ENCODE peak calls at places on chromosomes 7 and 10, in five cellular contexts. S, Q, O, B and D are unnamed samples.

GRCh38 chr7:43636093-43636492 is 53.2 kb downstream of the STK17A start:
- DNase-seq in S (no peak), Q (peak), O (peak), B (no peak), D (no peak)

GRCh38 chr10:124721295-124722052 is 22.7 kb downstream of the FAM53B start:
- DNase-seq in S (no peak), Q (no peak), O (peak), B (peak), D (no peak)

GRCh38 chr7:445563-446288 is 73.9 kb downstream of the PDGFA start:
- DNase-seq in S (no peak), Q (no peak), O (no peak), B (no peak), D (no peak)

GRCh38 chr7:3461923-3462322 is 160.9 kb downstream of the SDK1 start:
- DNase-seq in S (no peak), Q (no peak), O (no peak), B (no peak), D (no peak)

GRCh38 chr7:55134786-55135185 is 116.0 kb downstream of the EGFR start:
- DNase-seq in S (no peak), Q (no peak), O (no peak), B (no peak), D (no peak)

GRCh38 chr10:116715396-116715795 is 27.0 kb downstream of the HSPA12A start:
- DNase-seq in S (no peak), Q (no peak), O (no peak), B (no peak), D (no peak)

GRCh38 chr10:132418520-132419416 is 21.8 kb downstream of the PWWP2B start:
- DNase-seq in S (no peak), Q (no peak), O (peak), B (no peak), D (no peak)

GRCh38 chr7:95899919-95900513 is 127.7 kb downstream of the DYNC1I1 start:
- DNase-seq in S (no peak), Q (no peak), O (no peak), B (no peak), D (no peak)

GRCh38 chr10:125940515-125940914 is 44.2 kb downstream of the FANK1 start:
- DNase-seq in S (no peak), Q (no peak), O (no peak), B (no peak), D (no peak)

GRCh38 chr10:125933693-125934092 is 37.3 kb downstream of the FANK1 start:
- DNase-seq in S (no peak), Q (no peak), O (no peak), B (no peak), D (no peak)

GRCh38 chr10:125936331-125936730 is 40.0 kb downstream of the FANK1 start:
- DNase-seq in S (no peak), Q (no peak), O (no peak), B (no peak), D (no peak)
- TF ChIP-seq CTCF in S (no peak), Q (no peak), O (no peak), B (no peak), D (no peak)

GRCh38 chr10:8520382-8520781 is 465.9 kb downstream of the GATA3 start:
- DNase-seq in S (no peak), Q (no peak), O (no peak), B (no peak), D (no peak)
- TF ChIP-seq CTCF in S (peak), Q (no peak), O (peak), B (no peak), D (no peak)

GRCh38 chr7:66114743-66115727 is at the start of gene CRCP:
- DNase-seq in S (peak), Q (peak), O (peak), B (peak), D (peak)
- TF ChIP-seq CTCF in S (peak), Q (peak), O (peak), B (peak), D (peak)

GRCh38 chr10:103795634-103796265 is 59.6 kb downstream of the SH3PXD2A start:
- DNase-seq in S (no peak), Q (no peak), O (no peak), B (peak), D (no peak)
- TF ChIP-seq CTCF in S (no peak), Q (no peak), O (no peak), B (no peak), D (no peak)

GRCh38 chr10:103781329-103782061 is 73.9 kb downstream of the SH3PXD2A start:
- DNase-seq in S (no peak), Q (peak), O (peak), B (no peak), D (no peak)
- TF ChIP-seq CTCF in S (peak), Q (peak), O (peak), B (no peak), D (no peak)

DNA sequence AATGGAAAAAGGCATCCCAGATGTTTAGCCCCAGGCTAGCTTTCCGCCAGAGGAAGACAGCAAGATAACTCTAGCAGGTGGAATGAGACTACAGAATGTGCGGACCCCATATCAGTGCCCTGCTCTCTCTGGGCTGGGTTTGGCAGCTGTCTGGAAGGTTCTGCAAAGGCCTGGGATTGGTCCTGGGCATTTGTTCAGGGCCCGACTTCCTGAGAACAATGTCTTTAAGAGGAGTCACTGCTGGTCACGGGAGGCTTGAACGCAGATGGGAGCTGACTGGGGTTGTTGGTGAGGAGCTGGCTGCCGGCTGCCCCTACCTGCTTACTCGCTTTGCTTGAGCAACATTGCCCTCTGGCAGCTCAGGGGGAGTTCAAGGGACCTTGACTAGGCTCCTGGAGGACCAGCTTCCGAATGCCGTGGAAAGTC is 130.6 kb upstream of the BTBD16 start:
- DNase-seq in S (no peak), Q (peak), O (peak), B (peak), D (no peak)
- TF ChIP-seq CTCF in S (no peak), Q (no peak), O (no peak), B (no peak), D (no peak)

DNA sequence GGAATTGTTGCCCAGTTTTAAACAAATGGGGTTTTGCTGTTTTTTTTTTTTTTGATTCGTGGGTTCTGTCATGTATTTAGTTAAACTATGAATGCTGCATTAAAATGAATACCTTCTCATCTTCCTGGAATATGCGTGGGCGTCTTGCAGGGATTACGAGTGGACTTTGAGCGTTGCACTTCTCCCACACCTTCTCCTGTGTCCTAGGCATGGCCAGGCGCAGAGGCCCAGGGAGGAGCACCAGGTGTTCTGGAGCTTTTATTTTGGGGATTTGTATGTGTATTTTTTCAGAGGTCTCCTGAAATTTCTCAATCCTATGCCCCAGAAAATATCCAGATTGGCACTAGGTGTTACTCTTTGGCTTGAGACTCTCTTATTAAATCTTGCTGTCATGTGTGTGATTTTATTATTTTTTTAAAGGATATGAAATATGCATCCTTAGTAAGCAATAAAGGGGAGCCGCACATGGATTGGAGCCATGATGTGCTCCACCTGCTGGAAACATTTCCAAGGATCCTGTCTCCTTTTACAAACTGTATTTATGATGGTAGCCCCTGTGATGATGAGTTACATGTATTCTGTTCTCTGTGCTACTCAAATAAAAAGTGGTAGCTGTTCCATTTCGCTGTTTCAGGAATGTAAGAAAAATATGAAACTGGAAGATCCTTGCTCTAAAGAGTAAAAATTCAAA is 482.2 kb upstream of the KLF6 start:
- DNase-seq in S (no peak), Q (peak), O (peak), B (no peak), D (no peak)
- TF ChIP-seq CTCF in S (no peak), Q (peak), O (no peak), B (no peak), D (no peak)

GRCh38 chr7:116633131-116633988 is 38.6 kb upstream of the MET start:
- DNase-seq in S (peak), Q (peak), O (peak), B (no peak), D (peak)
- TF ChIP-seq CTCF in S (no peak), Q (no peak), O (peak), B (no peak), D (no peak)

DNA sequence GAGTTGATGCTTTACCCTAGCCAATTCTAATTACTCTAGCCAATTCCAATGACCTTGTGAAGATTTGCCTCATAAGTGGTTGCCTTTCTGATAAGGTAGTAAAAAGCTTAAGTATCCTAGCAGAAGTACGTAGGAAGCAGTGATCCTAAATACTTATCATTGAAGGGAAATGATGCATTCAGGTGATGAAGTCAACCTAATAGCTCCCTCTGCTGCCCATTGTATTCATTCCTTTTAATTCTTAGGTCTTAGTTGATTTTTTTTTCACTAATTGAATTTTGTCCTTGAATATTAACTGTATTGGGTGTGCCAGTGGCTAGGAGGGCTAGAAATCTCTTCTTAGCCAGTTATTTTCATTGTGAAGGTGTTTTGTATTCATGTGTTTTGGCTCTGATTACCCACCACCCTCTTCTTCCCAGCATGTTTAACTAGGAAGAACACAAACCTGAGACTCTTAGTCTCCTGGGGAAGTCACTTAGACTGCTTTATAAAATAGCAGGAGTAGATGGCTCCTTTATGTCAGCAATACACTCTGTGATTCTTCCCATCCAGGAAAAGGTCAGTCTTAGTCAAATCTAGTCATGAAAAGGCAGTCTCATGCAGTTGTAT is 46.3 kb downstream of the PLEKHA8 start:
- DNase-seq in S (no peak), Q (peak), O (peak), B (no peak), D (no peak)
- TF ChIP-seq CTCF in S (peak), Q (peak), O (peak), B (peak), D (peak)